ENCODE peak calls at places on chromosomes 11 and 22, in nine cellular contexts. A, H, T, Q, U, Z, E, F and X are unnamed samples.

GRCh38 chr11:2553886-2554285 is 109.1 kb downstream of the KCNQ1 start:
- DNase-seq in A (no peak), H (no peak), T (no peak), Q (no peak), U (no peak), Z (no peak), E (peak), F (no peak), X (no peak)

GRCh38 chr11:107011977-107012376 is 6.3 kb downstream of the GUCY1A2 start:
- DNase-seq in A (no peak), H (no peak), T (no peak), Q (no peak), U (no peak), Z (peak), E (no peak), F (no peak), X (no peak)

GRCh38 chr22:36433318-36434231 is 45.8 kb upstream of the MYH9 start:
- DNase-seq in A (no peak), H (no peak), T (no peak), Q (peak), U (no peak), Z (no peak), E (peak), F (no peak), X (no peak)

GRCh38 chr11:100672483-100673038 is 14.5 kb upstream of the ARHGAP42 start:
- DNase-seq in A (no peak), H (no peak), T (no peak), Q (peak), U (no peak), Z (no peak), E (no peak), F (no peak), X (no peak)

GRCh38 chr11:76663912-76664440 is 6.6 kb downstream of the LRRC32 start:
- DNase-seq in A (no peak), H (no peak), T (no peak), Q (no peak), U (no peak), Z (no peak), E (peak), F (no peak), X (no peak)

GRCh38 chr22:31987180-31987579 is 42.8 kb downstream of the YWHAH start:
- DNase-seq in A (no peak), H (no peak), T (no peak), Q (no peak), U (no peak), Z (no peak), E (no peak), F (no peak), X (no peak)

GRCh38 chr11:6468712-6469495 is 4.8 kb downstream of the TRIM3 start:
- DNase-seq in A (peak), H (peak), T (peak), Q (no peak), U (peak), Z (peak), E (peak), F (no peak), X (peak)

GRCh38 chr11:41308286-41308685 is 151.2 kb downstream of the LRRC4C start:
- DNase-seq in A (no peak), H (no peak), T (no peak), Q (no peak), U (no peak), Z (no peak), E (no peak), F (no peak), X (no peak)

GRCh38 chr11:10631761-10632160 is 61.8 kb downstream of the IRAG1 start:
- DNase-seq in A (no peak), H (no peak), T (no peak), Q (no peak), U (no peak), Z (no peak), E (no peak), F (no peak), X (no peak)

GRCh38 chr22:49961601-49962011 is 1.0 kb downstream of the PIM3 start:
- DNase-seq in A (no peak), H (no peak), T (peak), Q (no peak), U (peak), Z (peak), E (peak), F (no peak), X (peak)

GRCh38 chr11:107564877-107565218 is 687 bp downstream of the ALKBH8 start:
- DNase-seq in A (no peak), H (no peak), T (no peak), Q (no peak), U (no peak), Z (no peak), E (no peak), F (no peak), X (no peak)

GRCh38 chr22:26416670-26417270 is 12.3 kb upstream of the ASPHD2 start:
- DNase-seq in A (no peak), H (no peak), T (no peak), Q (no peak), U (no peak), Z (no peak), E (no peak), F (no peak), X (no peak)

GRCh38 chr22:46748948-46749681 is 11.1 kb upstream of the CERK start:
- DNase-seq in A (no peak), H (no peak), T (no peak), Q (no peak), U (no peak), Z (no peak), E (no peak), F (peak), X (no peak)

GRCh38 chr22:30392661-30393321 is 4.0 kb upstream of the SEC14L2 start:
- DNase-seq in A (no peak), H (no peak), T (peak), Q (peak), U (peak), Z (peak), E (no peak), F (no peak), X (no peak)

GRCh38 chr11:35485656-35486318 is 39.6 kb downstream of the PAMR1 start:
- DNase-seq in A (no peak), H (peak), T (peak), Q (peak), U (peak), Z (peak), E (peak), F (peak), X (peak)

GRCh38 chr22:38104084-38104483 is 6.4 kb downstream of the BAIAP2L2 start:
- DNase-seq in A (no peak), H (no peak), T (no peak), Q (no peak), U (peak), Z (peak), E (no peak), F (no peak), X (no peak)

GRCh38 chr22:23281406-23282088 is 101.2 kb downstream of the BCR start:
- DNase-seq in A (peak), H (no peak), T (peak), Q (peak), U (peak), Z (peak), E (peak), F (peak), X (peak)